ENCODE peak calls at places on chromosomes 16 and 17, in four cellular contexts. M is AG09309, O is MM.1S, U is GM20000. C is an unnamed sample.

GRCh38 chr16:67545665-67546024 is 16.7 kb upstream of the CTCF start:
- DNase-seq in M (no peak), O (no peak), U (no peak), C (no peak)

GRCh38 chr17:65261682-65262636 is 124.8 kb downstream of the RGS9 start:
- DNase-seq in M (no peak), O (no peak), U (no peak), C (no peak)

GRCh38 chr16:21613361-21613760 is 14.0 kb downstream of the METTL9 start:
- DNase-seq in M (no peak), O (no peak), U (no peak), C (no peak)

GRCh38 chr16:65118866-65119265 is 3.0 kb downstream of the CDH11 start:
- DNase-seq in M (no peak), O (no peak), U (no peak), C (no peak)

GRCh38 chr17:55398689-55399088 is 22.9 kb downstream of the MMD start:
- DNase-seq in M (no peak), O (no peak), U (no peak), C (no peak)

GRCh38 chr17:51948128-51948527 is 210.4 kb downstream of the CA10 start:
- DNase-seq in M (no peak), O (no peak), U (no peak), C (no peak)

GRCh38 chr17:15038656-15039055 is 226.5 kb downstream of the PMP22 start:
- DNase-seq in M (peak), O (no peak), U (no peak), C (no peak)

GRCh38 chr17:6474906-6475305 is 30.7 kb downstream of the PIMREG start:
- DNase-seq in M (no peak), O (no peak), U (no peak), C (no peak)

GRCh38 chr17:60103957-60104356 is 25.2 kb upstream of the HEATR6 start:
- DNase-seq in M (no peak), O (no peak), U (no peak), C (no peak)

GRCh38 chr16:84868829-84869457 is 49.2 kb downstream of the CRISPLD2 start:
- DNase-seq in M (no peak), O (no peak), U (no peak), C (no peak)

GRCh38 chr17:64148017-64148631 is 18.2 kb upstream of the ERN1 start:
- DNase-seq in M (no peak), O (no peak), U (no peak), C (peak)

GRCh38 chr17:49906511-49907136 is 58.8 kb upstream of the TAC4 start:
- DNase-seq in M (no peak), O (no peak), U (no peak), C (no peak)

GRCh38 chr16:65537336-65537735 is 415.5 kb upstream of the CDH11 start:
- DNase-seq in M (no peak), O (no peak), U (no peak), C (no peak)

GRCh38 chr17:79586131-79586530 is 24.7 kb downstream of the RBFOX3 start:
- DNase-seq in M (no peak), O (no peak), U (no peak), C (no peak)

GRCh38 chr16:59697236-59697635 is 963.1 kb upstream of the GOT2 start:
- DNase-seq in M (no peak), O (no peak), U (no peak), C (no peak)

GRCh38 chr17:76265624-76266243 is 586 bp downstream of the UBALD2 start:
- DNase-seq in M (no peak), O (no peak), U (no peak), C (no peak)

GRCh38 chr16:81838794-81839193 is 59.7 kb downstream of the PLCG2 start:
- DNase-seq in M (no peak), O (no peak), U (peak), C (no peak)

GRCh38 chr16:3202903-3203539 is 15.0 kb downstream of the OR1F1 start:
- DNase-seq in M (no peak), O (no peak), U (no peak), C (no peak)

GRCh38 chr16:27427538-27427937 is 25.6 kb downstream of the IL21R start:
- DNase-seq in M (no peak), O (no peak), U (no peak), C (peak)

DNA sequence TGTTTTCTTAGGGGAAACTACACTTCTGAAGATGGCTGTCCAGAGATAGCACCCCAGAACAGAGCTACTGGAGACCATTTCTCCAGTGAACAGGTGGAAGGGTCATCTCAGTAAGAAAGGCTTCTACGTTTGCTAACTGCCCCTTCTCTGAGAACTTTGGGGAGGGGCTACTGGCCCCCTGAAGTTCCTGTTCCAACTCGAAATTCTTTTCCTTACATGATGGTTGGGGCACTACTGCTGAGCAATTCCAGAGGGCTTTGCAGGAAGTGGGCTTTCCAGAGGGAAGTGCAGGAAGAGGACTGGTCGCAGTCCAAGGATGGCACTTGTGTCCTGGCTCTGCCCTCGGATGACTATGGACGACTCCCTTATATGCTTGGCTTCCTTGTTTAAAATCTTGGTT is 31.2 kb downstream of the TOM1L2 start:
- DNase-seq in M (no peak), O (no peak), U (no peak), C (no peak)
- TF ChIP-seq CTCF in M (no peak), O (no peak), U (no peak), C (no peak)

GRCh38 chr16:57998992-57999365 is 1.5 kb downstream of the ZNF319 start:
- DNase-seq in M (no peak), O (no peak), U (no peak), C (no peak)

GRCh38 chr16:57999971-58000705 is at the start of gene ZNF319:
- DNase-seq in M (no peak), O (peak), U (no peak), C (no peak)

GRCh38 chr16:58000706-58001676 is at the start of gene USB1:
- DNase-seq in M (no peak), O (peak), U (peak), C (peak)

GRCh38 chr16:57998484-57998883 is 2.0 kb downstream of the ZNF319 start:
- DNase-seq in M (no peak), O (no peak), U (no peak), C (no peak)

GRCh38 chr16:57999366-57999970 is 1.0 kb downstream of the ZNF319 start:
- DNase-seq in M (no peak), O (peak), U (peak), C (no peak)
- TF ChIP-seq CTCF in M (no peak), O (no peak), U (no peak), C (no peak)

GRCh38 chr16:31179747-31180458 is at the start of gene FUS:
- DNase-seq in M (peak), O (peak), U (peak), C (peak)

GRCh38 chr16:31182391-31182790 is 2.5 kb downstream of the FUS start:
- DNase-seq in M (no peak), O (no peak), U (no peak), C (no peak)

GRCh38 chr16:31179153-31179746 is 689 bp upstream of the FUS start:
- DNase-seq in M (no peak), O (no peak), U (no peak), C (no peak)

GRCh38 chr16:31181102-31181830 is 1.3 kb downstream of the FUS start:
- DNase-seq in M (no peak), O (no peak), U (no peak), C (peak)

GRCh38 chr16:31177136-31177535 is 2.8 kb upstream of the FUS start:
- DNase-seq in M (peak), O (no peak), U (no peak), C (no peak)
- TF ChIP-seq CTCF in M (no peak), O (no peak), U (no peak), C (no peak)

DNA sequence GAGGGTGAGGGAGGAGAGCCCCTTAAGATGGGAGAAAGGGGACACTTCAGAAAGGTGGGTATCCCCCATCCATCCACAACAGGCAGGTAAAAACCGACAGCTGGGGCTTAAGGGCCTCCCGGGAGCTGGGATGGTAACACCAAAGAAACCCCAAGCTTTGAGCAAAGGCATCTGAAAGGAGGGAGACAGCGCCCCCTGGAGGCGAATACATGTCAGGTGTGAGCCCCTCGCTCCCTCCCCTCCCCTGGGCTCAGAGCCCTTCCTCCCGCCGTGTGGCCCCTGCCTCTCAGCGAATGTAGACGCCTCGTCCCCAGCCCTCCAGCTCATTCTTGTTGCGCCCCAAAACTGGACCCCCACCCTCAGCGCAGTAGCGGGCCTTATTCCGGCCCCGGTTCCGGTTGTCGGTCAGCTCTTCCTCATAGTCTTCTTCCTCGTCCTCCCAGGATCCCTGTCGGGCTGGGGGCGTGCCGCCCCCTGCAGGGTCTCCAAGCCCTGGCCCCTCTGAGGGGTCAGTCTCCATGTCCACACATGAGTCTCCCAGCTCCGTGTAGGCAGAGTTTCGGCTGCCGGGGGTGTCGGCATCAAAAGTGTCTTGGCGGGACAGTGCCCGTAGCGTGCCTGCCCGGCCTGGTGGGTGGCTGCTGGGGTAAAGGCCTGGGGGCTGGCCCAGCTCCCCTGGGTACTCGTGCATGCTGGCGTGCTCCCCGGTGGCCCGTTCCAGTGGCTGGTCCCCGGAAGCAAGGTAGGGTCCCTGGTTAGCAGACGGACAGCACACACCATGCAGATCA is 9.1 kb upstream of the ARL5C start:
- DNase-seq in M (no peak), O (peak), U (peak), C (peak)
- TF ChIP-seq CTCF in M (peak), O (peak), U (peak), C (peak)

GRCh38 chr17:57499648-57500049 is 243.3 kb downstream of the MSI2 start:
- DNase-seq in M (no peak), O (no peak), U (no peak), C (no peak)
- TF ChIP-seq CTCF in M (no peak), O (no peak), U (no peak), C (no peak)

DNA sequence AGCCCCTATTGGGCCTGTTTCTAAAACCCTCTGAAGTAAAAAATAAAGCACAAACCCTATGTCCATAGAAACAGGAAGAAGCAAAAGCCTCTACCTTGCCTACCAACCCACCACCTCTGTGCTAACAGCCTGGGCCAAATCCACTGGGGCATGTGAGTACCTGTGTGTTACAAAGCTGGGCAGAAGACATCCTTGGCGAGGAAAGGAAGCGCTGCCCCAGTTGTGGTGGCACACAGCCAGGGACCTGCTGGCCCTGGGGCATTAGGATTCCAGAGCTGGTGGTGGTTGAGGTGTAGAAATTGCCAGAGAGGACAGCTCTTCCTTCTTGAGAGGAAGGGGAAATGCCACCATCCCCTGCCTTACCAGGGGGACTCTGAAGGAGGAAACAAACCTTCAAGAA is 30.0 kb downstream of the MYO18A start:
- DNase-seq in M (no peak), O (no peak), U (no peak), C (no peak)
- TF ChIP-seq CTCF in M (no peak), O (no peak), U (no peak), C (no peak)

C was measured in right atrium auricular region.